ENCODE peak calls at places on chromosome 1, in nine cellular contexts. X is lung, L is mesothelial cell of epicardium, Q is left lung, H is A549, W is mammary epithelial cell, S is fibroblast of mammary gland, D is uterus, K is choroid plexus epithelial cell. N is an unnamed sample.

GRCh38 chr1:106995970-106996369 is 60.5 kb upstream of the PRMT6 start:
- DNase-seq in L (no peak), X (no peak), W (peak; percentile 35), S (no peak), K (no peak), Q (no peak), D (no peak), H (no peak), N (peak; percentile 1)

GRCh38 chr1:36876990-36877389 is 157.3 kb downstream of the GRIK3 start:
- DNase-seq in D (no peak), H (no peak), K (no peak), S (no peak), Q (no peak), X (no peak), W (no peak), L (no peak), N (no peak)

GRCh38 chr1:90208949-90209348 is 214.0 kb downstream of the ZNF326 start:
- DNase-seq in X (peak; percentile 24), S (no peak), W (no peak), H (no peak), L (no peak), K (no peak), D (no peak), Q (no peak), N (no peak)

GRCh38 chr1:205582046-205582445 is 49.8 kb downstream of the ELK4 start:
- DNase-seq in H (no peak), Q (no peak), K (no peak), S (no peak), L (no peak), D (no peak), W (no peak), X (no peak), N (no peak)

GRCh38 chr1:54982739-54983138 is 2.3 kb downstream of the TMEM61 start:
- DNase-seq in S (no peak), K (no peak), X (no peak), W (no peak), D (peak; percentile 5), L (no peak), H (no peak), Q (no peak), N (no peak)

GRCh38 chr1:37038703-37039093 is 4.4 kb upstream of the GRIK3 start:
- DNase-seq in Q (no peak), S (no peak), L (no peak), D (no peak), X (no peak), K (no peak), H (no peak), W (no peak), N (no peak)

GRCh38 chr1:221753828-221754188 is 11.9 kb upstream of the DUSP10 start:
- DNase-seq in L (no peak), D (no peak), W (no peak), K (no peak), X (no peak), Q (no peak), S (no peak), H (no peak), N (no peak)

GRCh38 chr1:43452789-43453441 is 816 bp downstream of the HYI start:
- DNase-seq in L (no peak), D (peak; percentile 45), K (peak; percentile 59), S (peak; percentile 60), Q (no peak), H (peak; percentile 32), X (no peak), W (no peak), N (no peak)

GRCh38 chr1:172600615-172601014 is 58.3 kb upstream of the FASLG start:
- DNase-seq in Q (no peak), W (no peak), D (no peak), S (no peak), K (no peak), L (no peak), X (no peak), H (no peak), N (no peak)

GRCh38 chr1:109466440-109467300 is at the start of gene SYPL2:
- DNase-seq in W (no peak), D (peak; percentile 67), L (no peak), X (no peak), Q (peak; percentile 67), H (peak; percentile 15), K (peak; percentile 5), S (peak; percentile 20), N (peak; percentile 30)

GRCh38 chr1:3695326-3696217 is 43.3 kb downstream of the TP73 start:
- DNase-seq in D (no peak), S (peak; percentile 12), X (peak; percentile 42), H (peak; percentile 40), Q (no peak), L (peak; percentile 53), K (peak; percentile 49), W (no peak), N (peak; percentile 48)

GRCh38 chr1:179793281-179793680 is 50.2 kb downstream of the FAM163A start:
- DNase-seq in H (no peak), D (no peak), K (no peak), Q (no peak), X (no peak), W (no peak), S (no peak), L (no peak), N (no peak)

GRCh38 chr1:100538935-100539835 is 1.2 kb downstream of the GPR88 start:
- DNase-seq in H (peak; percentile 7), Q (no peak), K (no peak), W (peak; percentile 31), X (no peak), S (no peak), D (no peak), L (no peak), N (peak; percentile 47)
- TF ChIP-seq CTCF in H (no peak), Q (no peak), K (peak; percentile 35), W (no peak), X (no peak), S (no peak), D (no peak), L (no peak), N (peak; percentile 56)

DNA sequence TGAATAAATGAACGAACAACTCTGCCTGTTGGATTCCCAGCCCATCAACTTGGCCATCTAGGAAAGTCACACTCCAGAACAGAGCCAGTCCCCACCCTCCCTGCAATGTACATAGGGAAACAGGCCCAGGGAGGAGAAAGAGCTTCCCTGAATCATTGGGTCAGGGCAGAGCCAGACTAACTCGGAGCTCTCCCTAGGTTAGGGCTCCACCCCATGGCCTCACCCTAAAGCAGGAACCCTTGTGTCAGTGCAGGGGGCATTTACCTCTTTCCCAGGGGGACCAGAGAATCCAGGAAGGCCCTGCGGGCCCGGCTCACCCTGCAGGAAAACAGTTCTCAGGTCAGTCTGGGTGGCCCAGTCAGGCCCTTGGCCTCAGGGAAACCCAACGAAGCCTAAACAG is 11.6 kb downstream of the COL9A2 start:
- DNase-seq in L (no peak), H (no peak), Q (no peak), X (no peak), K (no peak), W (no peak), S (peak; percentile 25), D (no peak), N (peak; percentile 34)
- TF ChIP-seq CTCF in L (no peak), H (no peak), Q (no peak), X (no peak), K (peak; percentile 29), W (peak; percentile 36), S (peak; percentile 19), D (no peak), N (no peak)

GRCh38 chr1:58949551-58950220 is 165.8 kb upstream of the JUN start:
- DNase-seq in H (no peak), L (no peak), W (no peak), S (no peak), X (no peak), D (no peak), K (no peak), Q (no peak), N (no peak)

GRCh38 chr1:58948671-58949070 is 164.8 kb upstream of the JUN start:
- DNase-seq in S (no peak), W (no peak), Q (no peak), D (no peak), X (no peak), H (no peak), L (no peak), K (no peak), N (no peak)

GRCh38 chr1:58946390-58946789 is 162.5 kb upstream of the JUN start:
- DNase-seq in D (no peak), W (no peak), L (no peak), S (no peak), X (no peak), Q (no peak), H (no peak), K (no peak), N (no peak)

GRCh38 chr1:58950897-58951296 is 167.1 kb upstream of the JUN start:
- DNase-seq in H (no peak), L (no peak), K (no peak), D (no peak), W (no peak), Q (no peak), X (no peak), S (no peak), N (no peak)
- TF ChIP-seq CTCF in H (no peak), L (no peak), K (no peak), D (no peak), W (no peak), Q (no peak), X (no peak), S (no peak), N (no peak)

GRCh38 chr1:197619008-197619640 is 156.2 kb downstream of the DENND1B start:
- DNase-seq in K (peak; percentile 50), S (peak; percentile 42), X (no peak), Q (no peak), D (no peak), W (no peak), H (peak; percentile 31), L (no peak), N (no peak)

GRCh38 chr1:197620660-197621273 is 154.5 kb downstream of the DENND1B start:
- DNase-seq in X (no peak), D (no peak), L (no peak), W (no peak), K (no peak), Q (no peak), S (no peak), H (peak; percentile 42), N (no peak)

GRCh38 chr1:197618065-197618464 is 157.2 kb downstream of the DENND1B start:
- DNase-seq in W (no peak), K (peak; percentile 52), X (no peak), S (peak; percentile 50), Q (no peak), L (no peak), D (no peak), H (no peak), N (no peak)

GRCh38 chr1:197615693-197616011 is 159.6 kb downstream of the DENND1B start:
- DNase-seq in K (no peak), Q (no peak), X (no peak), L (no peak), W (no peak), H (no peak), D (no peak), S (no peak), N (no peak)

DNA sequence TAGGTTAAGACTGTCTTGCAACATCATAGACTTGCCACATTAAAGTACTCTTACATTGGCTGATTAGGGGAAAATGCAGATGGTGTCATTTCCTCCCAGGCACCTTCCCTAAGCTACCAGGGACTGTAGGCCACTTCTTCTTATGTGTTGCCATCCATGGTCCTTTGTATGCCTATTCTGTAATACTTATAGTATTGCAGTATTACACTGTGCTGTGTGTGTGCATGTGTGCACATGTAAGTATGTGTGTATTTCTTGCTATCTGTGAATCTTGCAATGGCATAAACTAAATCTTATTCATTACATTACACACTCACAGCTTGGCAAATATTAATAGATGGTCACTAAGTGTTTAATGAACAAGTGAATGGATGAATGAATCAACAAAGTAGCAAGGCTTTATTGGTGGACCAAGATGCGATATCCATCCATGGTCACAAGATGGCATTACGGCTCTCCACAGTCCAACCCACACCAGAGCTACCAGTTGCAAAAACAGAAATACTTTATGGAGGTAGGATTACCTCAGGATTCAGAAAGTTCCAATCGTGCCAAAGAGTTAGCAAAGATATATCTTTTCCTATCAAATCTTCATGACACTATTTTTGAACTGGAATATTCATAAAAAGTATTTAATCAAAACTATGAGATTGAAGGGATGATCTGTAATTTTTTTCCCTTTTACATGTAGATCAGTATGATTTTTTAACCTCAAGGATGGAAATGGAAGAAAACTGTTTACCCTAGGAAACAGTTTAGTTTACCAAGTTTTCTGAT is 160.2 kb downstream of the DENND1B start:
- DNase-seq in D (no peak), X (no peak), L (no peak), H (peak; percentile 59), S (peak; percentile 52), K (peak; percentile 76), Q (no peak), W (peak; percentile 19), N (peak; percentile 43)
- TF ChIP-seq CTCF in D (peak; percentile 32), X (peak; percentile 32), L (peak; percentile 49), H (peak; percentile 75), S (peak; percentile 76), K (peak; percentile 84), Q (peak; percentile 39), W (peak; percentile 70), N (peak; percentile 62)

N was measured in activated CD8-positive, alpha-beta T cell treated with anti-CD3 and anti-CD28 coated beads for 36 hours.